ENCODE peak calls at places on chromosomes 12 and 14, in eight cellular contexts. H, K, B, U, E, W, P and N are unnamed samples.
A peak's percentile ranks its signal among the peaks of the same experiment; 100 is the strongest.

GRCh38 chr12:68784015-68784414 is 24.0 kb upstream of the MDM2 start:
- DNase-seq in B (no peak), K (no peak), H (no peak), W (no peak), E (no peak), U (no peak), P (no peak), N (no peak)

GRCh38 chr12:4032906-4033628 is 159.9 kb upstream of the PARP11 start:
- DNase-seq in P (no peak), B (no peak), H (no peak), U (no peak), K (no peak), W (no peak), E (no peak), N (no peak)

GRCh38 chr12:16325426-16325825 is 22.0 kb upstream of the MGST1 start:
- DNase-seq in E (no peak), H (no peak), B (no peak), P (no peak), W (no peak), K (no peak), U (no peak), N (no peak)

GRCh38 chr14:91009501-91010152 is 50.8 kb downstream of the RPS6KA5 start:
- DNase-seq in U (no peak), K (no peak), H (no peak), P (peak; percentile 30), W (no peak), E (no peak), B (no peak), N (no peak)

GRCh38 chr12:47079894-47080724 is at the start of gene AMIGO2:
- DNase-seq in H (peak; percentile 67), W (no peak), B (peak; percentile 81), K (peak; percentile 79), P (no peak), E (peak; percentile 46), U (peak; percentile 87), N (no peak)

GRCh38 chr12:18224745-18225144 is 36.6 kb upstream of the PIK3C2G start:
- DNase-seq in E (peak; percentile 33), H (peak; percentile 48), P (peak; percentile 36), B (no peak), U (no peak), W (no peak), K (no peak), N (peak; percentile 9)

GRCh38 chr14:61381589-61381988 is 60.2 kb downstream of the PRKCH start:
- DNase-seq in P (no peak), K (no peak), U (peak; percentile 51), E (no peak), W (no peak), B (no peak), H (no peak), N (no peak)

GRCh38 chr12:12159988-12160387 is 89.2 kb downstream of the BCL2L14 start:
- DNase-seq in W (no peak), P (no peak), H (no peak), E (no peak), K (no peak), B (no peak), U (no peak), N (no peak)

GRCh38 chr12:2264622-2265306 is 212.0 kb downstream of the CACNA1C start:
- DNase-seq in B (no peak), H (peak; percentile 55), E (no peak), W (no peak), P (no peak), K (peak; percentile 75), U (no peak), N (no peak)

GRCh38 chr12:119624971-119625370 is 31.4 kb downstream of the TMEM233 start:
- DNase-seq in W (no peak), U (no peak), H (no peak), P (no peak), K (no peak), E (no peak), B (peak; percentile 17), N (no peak)

GRCh38 chr12:10363922-10364838 is 25.7 kb downstream of the KLRK1 start:
- DNase-seq in K (peak; percentile 69), W (peak; percentile 24), B (peak; percentile 54), U (peak; percentile 56), P (peak; percentile 51), H (peak; percentile 60), E (no peak), N (no peak)

GRCh38 chr12:10365716-10366433 is 24.0 kb downstream of the KLRK1 start:
- DNase-seq in E (no peak), W (no peak), P (no peak), K (no peak), U (no peak), H (no peak), B (no peak), N (no peak)

GRCh38 chr12:10363665-10363921 is 26.2 kb downstream of the KLRK1 start:
- DNase-seq in W (no peak), E (no peak), B (no peak), U (no peak), H (no peak), K (no peak), P (no peak), N (no peak)

GRCh38 chr12:10366875-10367274 is 23.0 kb downstream of the KLRK1 start:
- DNase-seq in H (peak; percentile 42), E (no peak), W (no peak), U (no peak), B (no peak), K (no peak), P (no peak), N (peak; percentile 1)

DNA sequence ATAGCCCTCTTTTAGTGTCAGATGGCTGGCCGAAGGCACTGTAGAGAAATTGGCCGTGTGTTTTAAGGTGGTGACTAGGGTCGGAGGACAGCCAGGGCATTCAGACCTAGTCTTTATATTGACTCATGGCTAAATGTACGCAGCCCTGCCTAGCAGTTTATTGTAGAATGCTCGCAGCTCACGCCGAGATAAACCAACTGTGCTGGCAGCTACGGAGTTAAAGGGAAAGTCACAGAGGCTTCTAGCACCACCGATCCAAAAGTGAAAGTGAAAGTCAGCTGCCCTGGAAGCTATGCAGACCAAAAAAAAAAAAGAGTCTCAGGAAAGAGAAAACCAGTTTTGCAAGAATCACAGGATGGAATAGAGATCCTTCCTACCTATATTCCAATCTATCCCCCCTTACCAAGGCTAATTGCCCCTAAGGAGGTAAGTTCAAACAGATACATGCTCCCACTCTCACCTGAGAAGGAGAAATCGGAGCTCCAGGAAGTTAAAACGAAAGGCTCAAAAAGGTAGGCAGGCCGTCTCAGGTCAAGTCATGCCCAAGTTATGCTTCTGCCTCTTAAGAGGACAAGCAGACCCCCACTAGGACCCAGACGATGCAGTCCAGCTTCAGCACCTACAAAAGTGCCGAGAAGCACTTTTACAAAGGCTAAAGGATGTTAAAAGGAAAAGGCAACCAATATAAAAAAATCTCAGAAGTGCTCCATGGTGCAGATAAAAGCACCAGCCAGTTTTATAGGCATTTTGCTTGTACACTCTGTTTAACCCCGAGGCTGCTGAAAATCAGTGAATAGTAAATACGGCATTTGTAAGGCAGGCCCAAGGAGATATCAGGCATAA is 24.8 kb downstream of the KLRK1 start:
- DNase-seq in U (peak; percentile 60), H (peak; percentile 89), E (peak; percentile 21), B (peak; percentile 76), K (peak; percentile 74), P (peak; percentile 67), W (peak; percentile 46), N (no peak)
- H3K27ac ChIP-seq in U (peak overlapping the region; percentile 94), H (peak overlapping the region; percentile 95), E (peak overlapping the region; percentile 3), B (peak overlapping the region; percentile 96), K (peak overlapping the region; percentile 83), P (no peak overlapping the region), W (peak overlapping the region; percentile 100), N (peak overlapping the region; percentile 99)

DNA sequence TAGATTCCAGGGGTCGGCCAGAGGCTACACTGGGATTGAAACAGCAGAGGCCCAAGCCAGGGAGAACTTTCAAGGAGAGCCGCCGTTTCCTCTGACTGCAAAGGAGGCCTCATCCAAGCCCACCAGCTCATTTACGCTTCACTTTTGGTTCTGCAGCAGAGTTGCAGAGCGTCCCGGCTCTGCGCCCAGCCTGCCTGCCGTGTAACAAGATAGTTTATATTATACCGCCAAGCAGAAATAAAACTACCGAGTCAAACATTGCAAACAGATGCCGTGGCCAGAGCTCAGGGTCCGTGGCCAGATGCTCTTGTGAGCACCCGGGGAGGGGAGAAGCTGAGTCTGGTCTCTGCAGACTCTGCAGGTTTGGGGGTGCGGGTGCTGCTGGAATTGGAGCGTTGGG is 60.7 kb upstream of the TBX3 start:
- DNase-seq in K (no peak), W (no peak), P (no peak), U (no peak), B (peak; percentile 39), H (peak; percentile 72), E (no peak), N (no peak)
- H3K27ac ChIP-seq in K (no peak overlapping the region), W (no peak overlapping the region), P (no peak overlapping the region), U (no peak overlapping the region), B (peak overlapping the region; percentile 41), H (peak overlapping the region; percentile 90), E (no peak overlapping the region), N (no peak overlapping the region)

DNA sequence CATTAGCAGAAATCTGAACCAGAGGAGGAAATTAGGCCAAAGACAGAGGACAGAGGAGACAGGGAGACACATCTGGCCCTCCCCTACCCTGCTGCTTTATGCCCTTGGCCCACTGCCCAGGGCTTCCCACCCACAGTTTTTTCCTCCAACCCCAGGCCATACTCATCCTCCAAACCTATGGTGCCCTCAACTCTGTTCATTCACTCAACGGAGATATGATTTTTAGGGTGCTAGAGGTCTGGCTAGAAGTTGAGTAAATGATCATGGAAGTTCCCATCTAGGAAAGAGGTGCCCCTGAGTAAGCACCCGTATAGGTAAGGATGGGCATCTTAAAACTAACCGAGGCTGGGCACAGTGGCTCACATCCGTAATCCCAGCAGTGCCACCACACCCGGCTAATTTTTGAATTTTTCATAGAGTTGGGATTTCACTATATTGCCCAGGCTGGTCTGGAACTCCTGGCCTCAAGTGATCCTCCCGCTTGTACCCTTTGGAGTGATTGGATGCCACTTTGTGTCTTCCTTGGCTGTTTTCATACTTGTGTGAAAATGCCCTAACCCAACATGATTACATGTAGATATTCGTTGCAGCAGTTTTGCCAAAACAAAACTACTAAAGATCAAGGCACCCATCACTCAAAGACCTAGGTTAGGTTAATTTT is 4.4 kb downstream of the KRT18 start:
- DNase-seq in E (no peak), U (no peak), B (no peak), W (no peak), K (no peak), H (no peak), P (no peak), N (no peak)
- H3K27ac ChIP-seq in E (no peak overlapping the region), U (no peak overlapping the region), B (no peak overlapping the region), W (no peak overlapping the region), K (no peak overlapping the region), H (peak overlapping the region; percentile 50), P (no peak overlapping the region), N (no peak overlapping the region)

GRCh38 chr12:6265038-6265405 is 45.5 kb upstream of the PLEKHG6 start:
- DNase-seq in B (no peak), K (no peak), E (no peak), W (no peak), H (no peak), U (no peak), P (no peak), N (no peak)
- H3K27ac ChIP-seq in B (no peak overlapping the region), K (no peak overlapping the region), E (no peak overlapping the region), W (no peak overlapping the region), H (no peak overlapping the region), U (no peak overlapping the region), P (no peak overlapping the region), N (no peak overlapping the region)

GRCh38 chr12:114913871-114914801 is 230.2 kb upstream of the TBX3 start:
- DNase-seq in H (no peak), W (no peak), B (no peak), U (no peak), K (no peak), P (no peak), E (peak; percentile 3), N (no peak)
- H3K27ac ChIP-seq in H (peak overlapping the region; percentile 67), W (no peak overlapping the region), B (no peak overlapping the region), U (no peak overlapping the region), K (no peak overlapping the region), P (no peak overlapping the region), E (no peak overlapping the region), N (no peak overlapping the region)